ENCODE peak calls at places on chromosome 4, in seven cellular contexts. One of them, this sample, is unnamed.

GRCh38 chr4:85862896-85863295 is 387.9 kb downstream of the ARHGAP24 start:
- DNase-seq in AG08395: no peak
- DNase-seq in GM12865: no peak
- DNase-seq in NCI-H345: peak
- DNase-seq in GM13976: no peak
- DNase-seq in KBM-7: no peak
- DNase-seq in NB4: no peak
- DNase-seq in this sample: no peak

GRCh38 chr4:176760468-176760867 is 32.3 kb downstream of the VEGFC start:
- DNase-seq in AG08395: no peak
- DNase-seq in GM12865: no peak
- DNase-seq in NCI-H345: no peak
- DNase-seq in GM13976: no peak
- DNase-seq in KBM-7: no peak
- DNase-seq in NB4: no peak
- DNase-seq in this sample: no peak

GRCh38 chr4:22217480-22217879 is 268.9 kb upstream of the KCNIP4 start:
- DNase-seq in AG08395: no peak
- DNase-seq in GM12865: no peak
- DNase-seq in NCI-H345: no peak
- DNase-seq in GM13976: no peak
- DNase-seq in KBM-7: no peak
- DNase-seq in NB4: no peak
- DNase-seq in this sample: no peak

GRCh38 chr4:6383019-6383404 is 89.4 kb downstream of the PPP2R2C start:
- DNase-seq in AG08395: no peak
- DNase-seq in GM12865: no peak
- DNase-seq in NCI-H345: no peak
- DNase-seq in GM13976: no peak
- DNase-seq in KBM-7: no peak
- DNase-seq in NB4: no peak
- DNase-seq in this sample: no peak

GRCh38 chr4:19748911-19749473 is 502.7 kb upstream of the SLIT2 start:
- DNase-seq in AG08395: peak
- DNase-seq in GM12865: no peak
- DNase-seq in NCI-H345: no peak
- DNase-seq in GM13976: no peak
- DNase-seq in KBM-7: no peak
- DNase-seq in NB4: no peak
- DNase-seq in this sample: no peak

GRCh38 chr4:72779256-72779655 is 210.2 kb upstream of the ADAMTS3 start:
- DNase-seq in AG08395: peak
- DNase-seq in GM12865: no peak
- DNase-seq in NCI-H345: no peak
- DNase-seq in GM13976: no peak
- DNase-seq in KBM-7: no peak
- DNase-seq in NB4: no peak
- DNase-seq in this sample: no peak

GRCh38 chr4:6732441-6733357 is 16.7 kb downstream of the BLOC1S4 start:
- DNase-seq in AG08395: peak
- DNase-seq in GM12865: no peak
- DNase-seq in NCI-H345: no peak
- DNase-seq in GM13976: no peak
- DNase-seq in KBM-7: no peak
- DNase-seq in NB4: peak
- DNase-seq in this sample: no peak

GRCh38 chr4:184713887-184714286 is 20.0 kb downstream of the CENPU start:
- DNase-seq in AG08395: no peak
- DNase-seq in GM12865: no peak
- DNase-seq in NCI-H345: no peak
- DNase-seq in GM13976: no peak
- DNase-seq in KBM-7: no peak
- DNase-seq in NB4: no peak
- DNase-seq in this sample: no peak

GRCh38 chr4:182010876-182011275 is 232.3 kb upstream of the TENM3 start:
- DNase-seq in AG08395: peak
- DNase-seq in GM12865: no peak
- DNase-seq in NCI-H345: no peak
- DNase-seq in GM13976: no peak
- DNase-seq in KBM-7: no peak
- DNase-seq in NB4: no peak
- DNase-seq in this sample: no peak

GRCh38 chr4:103397527-103397926 is 199.4 kb upstream of the CENPE start:
- DNase-seq in AG08395: no peak
- DNase-seq in GM12865: no peak
- DNase-seq in NCI-H345: no peak
- DNase-seq in GM13976: no peak
- DNase-seq in KBM-7: no peak
- DNase-seq in NB4: no peak
- DNase-seq in this sample: no peak

GRCh38 chr4:122764808-122765189 is 32.3 kb downstream of the BBS12 start:
- DNase-seq in AG08395: peak
- DNase-seq in GM12865: peak
- DNase-seq in NCI-H345: no peak
- DNase-seq in GM13976: no peak
- DNase-seq in KBM-7: no peak
- DNase-seq in NB4: peak
- DNase-seq in this sample: no peak

GRCh38 chr4:188714907-188715306 is 575.7 kb downstream of the TRIML1 start:
- DNase-seq in AG08395: peak
- DNase-seq in GM12865: no peak
- DNase-seq in NCI-H345: no peak
- DNase-seq in GM13976: no peak
- DNase-seq in KBM-7: no peak
- DNase-seq in NB4: no peak
- DNase-seq in this sample: no peak

This sample was measured in naive thymus-derived CD4-positive, alpha-beta T cell.